ENCODE peak calls at places on chromosomes 11 and 22, in ten cellular contexts. One of them, this sample, is unnamed.

GRCh38 chr11:10454902-10455631 is at the start of gene AMPD3:
- DNase-seq in DND-41: no peak
- DNase-seq in adipocyte: peak
- DNase-seq in MM.1S: no peak
- DNase-seq in bronchial epithelial cell: peak
- DNase-seq in thoracic aorta: no peak
- DNase-seq in lower leg skin: no peak
- DNase-seq in heart right ventricle: no peak
- DNase-seq in trophoblast cell: peak
- DNase-seq in foreskin fibroblast: peak
- DNase-seq in this sample: peak

GRCh38 chr22:31124811-31125465 is 2.2 kb downstream of the INPP5J start:
- DNase-seq in bronchial epithelial cell: no peak
- DNase-seq in MM.1S: no peak
- DNase-seq in lower leg skin: no peak
- DNase-seq in foreskin fibroblast: no peak
- DNase-seq in trophoblast cell: no peak
- DNase-seq in adipocyte: no peak
- DNase-seq in heart right ventricle: no peak
- DNase-seq in DND-41: no peak
- DNase-seq in thoracic aorta: no peak
- DNase-seq in this sample: no peak

GRCh38 chr22:43053176-43053575 is 36.0 kb downstream of the TTLL1 start:
- DNase-seq in lower leg skin: no peak
- DNase-seq in adipocyte: no peak
- DNase-seq in thoracic aorta: no peak
- DNase-seq in bronchial epithelial cell: no peak
- DNase-seq in MM.1S: no peak
- DNase-seq in DND-41: no peak
- DNase-seq in foreskin fibroblast: no peak
- DNase-seq in trophoblast cell: no peak
- DNase-seq in heart right ventricle: no peak
- DNase-seq in this sample: no peak

GRCh38 chr11:115745041-115745440 is 240.8 kb upstream of the CADM1 start:
- DNase-seq in lower leg skin: no peak
- DNase-seq in thoracic aorta: no peak
- DNase-seq in bronchial epithelial cell: no peak
- DNase-seq in DND-41: no peak
- DNase-seq in adipocyte: no peak
- DNase-seq in trophoblast cell: no peak
- DNase-seq in foreskin fibroblast: no peak
- DNase-seq in MM.1S: no peak
- DNase-seq in heart right ventricle: no peak
- DNase-seq in this sample: no peak

GRCh38 chr11:58268142-58268541 is at the start of gene OR10W1:
- DNase-seq in lower leg skin: no peak
- DNase-seq in trophoblast cell: no peak
- DNase-seq in bronchial epithelial cell: no peak
- DNase-seq in DND-41: no peak
- DNase-seq in foreskin fibroblast: no peak
- DNase-seq in MM.1S: no peak
- DNase-seq in thoracic aorta: no peak
- DNase-seq in heart right ventricle: no peak
- DNase-seq in adipocyte: no peak
- DNase-seq in this sample: no peak

GRCh38 chr11:132050577-132051180 is 680.3 kb downstream of the NTM start:
- DNase-seq in trophoblast cell: no peak
- DNase-seq in bronchial epithelial cell: no peak
- DNase-seq in MM.1S: no peak
- DNase-seq in adipocyte: peak
- DNase-seq in heart right ventricle: no peak
- DNase-seq in foreskin fibroblast: peak
- DNase-seq in thoracic aorta: no peak
- DNase-seq in lower leg skin: no peak
- DNase-seq in DND-41: no peak
- DNase-seq in this sample: no peak

GRCh38 chr11:35875466-35875865 is 68.4 kb upstream of the LDLRAD3 start:
- DNase-seq in thoracic aorta: no peak
- DNase-seq in heart right ventricle: no peak
- DNase-seq in bronchial epithelial cell: no peak
- DNase-seq in foreskin fibroblast: peak
- DNase-seq in MM.1S: no peak
- DNase-seq in DND-41: no peak
- DNase-seq in lower leg skin: no peak
- DNase-seq in trophoblast cell: no peak
- DNase-seq in adipocyte: no peak
- DNase-seq in this sample: no peak

GRCh38 chr11:123174196-123175183 is 20.6 kb downstream of the CLMP start:
- DNase-seq in trophoblast cell: peak
- DNase-seq in DND-41: no peak
- DNase-seq in foreskin fibroblast: peak
- DNase-seq in adipocyte: peak
- DNase-seq in bronchial epithelial cell: peak
- DNase-seq in lower leg skin: peak
- DNase-seq in heart right ventricle: no peak
- DNase-seq in MM.1S: no peak
- DNase-seq in thoracic aorta: no peak
- DNase-seq in this sample: peak

DNA sequence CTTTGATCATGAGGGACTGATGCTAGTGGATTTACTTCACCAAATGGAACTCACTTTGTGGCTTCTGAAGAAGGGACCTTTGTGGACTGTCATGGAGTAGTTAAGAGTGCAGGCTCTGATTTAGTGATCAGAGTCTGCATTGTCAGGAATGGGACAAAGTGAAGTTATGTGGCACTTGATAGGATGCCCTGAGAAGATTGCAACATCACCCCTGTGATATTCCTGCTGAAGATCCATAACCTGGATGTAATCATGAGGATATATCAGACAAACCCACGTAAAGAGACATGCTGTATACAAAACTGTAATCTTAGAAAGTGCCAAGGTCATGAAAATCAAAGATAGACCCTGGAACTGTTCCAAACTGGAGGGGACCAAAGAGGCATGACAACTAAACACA is 1.6 kb upstream of the TFIP11 start:
- DNase-seq in lower leg skin: no peak
- DNase-seq in heart right ventricle: no peak
- DNase-seq in adipocyte: no peak
- DNase-seq in bronchial epithelial cell: no peak
- DNase-seq in foreskin fibroblast: peak
- DNase-seq in trophoblast cell: no peak
- DNase-seq in DND-41: no peak
- DNase-seq in MM.1S: no peak
- DNase-seq in thoracic aorta: no peak
- DNase-seq in this sample: no peak
- H3K4me3 ChIP-seq in lower leg skin: no peak
- H3K4me3 ChIP-seq in heart right ventricle: no peak
- H3K4me3 ChIP-seq in adipocyte: no peak
- H3K4me3 ChIP-seq in bronchial epithelial cell: no peak
- H3K4me3 ChIP-seq in foreskin fibroblast: peak
- H3K4me3 ChIP-seq in trophoblast cell: no peak
- H3K4me3 ChIP-seq in DND-41: peak
- H3K4me3 ChIP-seq in MM.1S: no peak
- H3K4me3 ChIP-seq in thoracic aorta: no peak
- H3K4me3 ChIP-seq in this sample: no peak

DNA sequence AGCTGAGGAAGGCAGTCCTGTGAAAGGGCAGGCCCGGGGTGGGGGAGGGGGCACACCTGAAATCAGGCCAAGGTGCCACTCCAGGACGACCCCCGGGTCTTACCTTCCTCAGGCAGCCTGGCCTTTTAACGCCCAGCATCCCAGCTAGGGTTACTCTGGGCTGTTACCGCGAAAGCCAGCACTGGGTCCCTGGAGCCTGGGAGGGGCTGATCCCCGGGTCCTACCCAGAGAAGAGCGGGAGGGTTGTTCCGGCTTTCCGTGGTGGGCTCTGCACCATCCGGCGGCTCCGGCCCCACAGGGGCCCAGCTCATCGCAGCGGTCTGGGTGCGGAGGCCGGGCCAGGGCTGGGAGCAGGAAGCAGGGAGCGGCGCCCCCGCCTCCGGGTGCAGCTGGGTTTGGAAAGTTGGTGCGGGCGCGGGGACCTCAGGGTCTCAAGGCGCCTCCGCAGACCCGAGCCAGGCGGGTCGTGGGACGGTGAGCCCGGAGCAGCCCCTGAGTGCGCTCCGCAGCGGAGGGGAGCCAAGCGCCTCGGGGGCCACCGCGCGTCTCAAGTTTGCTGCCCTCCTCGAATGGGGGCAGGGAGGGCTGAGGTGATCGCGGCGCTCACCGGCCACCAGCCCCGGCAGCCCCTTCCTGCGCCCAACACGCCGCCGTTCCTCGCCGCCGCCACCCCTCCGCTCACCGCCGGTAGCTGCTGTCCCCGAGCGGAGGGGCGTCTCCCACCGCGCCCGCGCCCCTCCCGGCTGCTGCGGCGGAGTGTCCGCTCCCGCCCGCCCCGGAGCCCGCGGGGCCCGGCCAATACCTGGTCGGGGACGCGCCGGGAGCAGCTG is 831 bp downstream of the CHST1 start:
- DNase-seq in trophoblast cell: no peak
- DNase-seq in foreskin fibroblast: peak
- DNase-seq in thoracic aorta: no peak
- DNase-seq in adipocyte: peak
- DNase-seq in DND-41: peak
- DNase-seq in lower leg skin: no peak
- DNase-seq in bronchial epithelial cell: no peak
- DNase-seq in heart right ventricle: no peak
- DNase-seq in MM.1S: no peak
- DNase-seq in this sample: no peak
- H3K4me3 ChIP-seq in trophoblast cell: peak
- H3K4me3 ChIP-seq in foreskin fibroblast: peak
- H3K4me3 ChIP-seq in thoracic aorta: peak
- H3K4me3 ChIP-seq in adipocyte: peak
- H3K4me3 ChIP-seq in DND-41: peak
- H3K4me3 ChIP-seq in lower leg skin: peak
- H3K4me3 ChIP-seq in bronchial epithelial cell: peak
- H3K4me3 ChIP-seq in heart right ventricle: peak
- H3K4me3 ChIP-seq in MM.1S: peak
- H3K4me3 ChIP-seq in this sample: peak

GRCh38 chr11:47258317-47258902 is 614 bp downstream of the NR1H3 start:
- DNase-seq in adipocyte: no peak
- DNase-seq in trophoblast cell: no peak
- DNase-seq in foreskin fibroblast: no peak
- DNase-seq in MM.1S: no peak
- DNase-seq in DND-41: no peak
- DNase-seq in thoracic aorta: no peak
- DNase-seq in bronchial epithelial cell: no peak
- DNase-seq in lower leg skin: no peak
- DNase-seq in heart right ventricle: no peak
- DNase-seq in this sample: no peak

GRCh38 chr11:47257518-47258316 is at the start of gene NR1H3:
- DNase-seq in adipocyte: peak
- DNase-seq in heart right ventricle: peak
- DNase-seq in bronchial epithelial cell: no peak
- DNase-seq in trophoblast cell: peak
- DNase-seq in lower leg skin: peak
- DNase-seq in foreskin fibroblast: peak
- DNase-seq in MM.1S: no peak
- DNase-seq in DND-41: no peak
- DNase-seq in thoracic aorta: no peak
- DNase-seq in this sample: peak

GRCh38 chr11:47261291-47261800 is 3.5 kb downstream of the NR1H3 start:
- DNase-seq in MM.1S: no peak
- DNase-seq in heart right ventricle: no peak
- DNase-seq in adipocyte: no peak
- DNase-seq in bronchial epithelial cell: no peak
- DNase-seq in DND-41: no peak
- DNase-seq in trophoblast cell: no peak
- DNase-seq in lower leg skin: no peak
- DNase-seq in foreskin fibroblast: no peak
- DNase-seq in thoracic aorta: no peak
- DNase-seq in this sample: no peak

GRCh38 chr11:47260366-47260765 is 2.6 kb downstream of the NR1H3 start:
- DNase-seq in trophoblast cell: no peak
- DNase-seq in lower leg skin: no peak
- DNase-seq in DND-41: no peak
- DNase-seq in adipocyte: no peak
- DNase-seq in thoracic aorta: no peak
- DNase-seq in bronchial epithelial cell: no peak
- DNase-seq in foreskin fibroblast: peak
- DNase-seq in heart right ventricle: no peak
- DNase-seq in MM.1S: no peak
- DNase-seq in this sample: no peak

DNA sequence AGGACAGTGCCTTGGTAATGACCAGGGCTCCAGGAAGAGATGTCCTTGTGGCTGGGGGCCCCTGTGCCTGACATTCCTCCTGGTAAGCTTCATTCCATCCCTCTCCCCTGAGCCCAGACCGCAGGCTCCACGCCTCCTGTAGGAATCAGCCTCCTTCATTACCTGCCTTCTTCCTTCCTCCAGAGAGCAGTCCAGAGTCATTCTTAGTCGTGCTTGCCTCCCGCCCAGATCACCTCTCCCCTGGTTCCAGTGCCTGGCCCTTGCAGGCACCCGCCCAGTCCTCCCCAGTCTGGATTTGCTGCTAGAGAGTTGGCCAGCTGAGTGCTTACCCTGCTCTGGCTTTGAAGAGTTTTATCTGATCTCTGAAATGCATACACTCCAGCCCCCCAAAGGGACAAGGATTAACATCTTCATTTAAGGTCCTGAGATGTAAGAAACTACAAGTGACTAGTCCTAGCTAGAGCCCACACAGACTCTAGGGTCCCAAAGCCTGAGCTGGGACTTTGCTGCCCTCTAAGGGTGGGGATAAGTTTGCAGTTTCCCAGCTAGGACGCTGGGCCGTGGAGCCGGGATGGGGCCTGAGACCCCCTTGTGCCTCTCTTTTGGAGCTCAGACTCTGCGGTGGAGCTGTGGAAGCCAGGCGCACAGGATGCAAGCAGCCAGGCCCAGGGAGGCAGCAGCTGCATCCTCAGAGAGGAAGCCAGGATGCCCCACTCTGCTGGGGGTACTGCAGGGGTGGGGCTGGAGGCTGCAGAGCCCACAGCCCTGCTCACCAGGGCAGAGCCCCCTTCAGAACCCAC is 1.6 kb downstream of the NR1H3 start:
- DNase-seq in DND-41: peak
- DNase-seq in heart right ventricle: peak
- DNase-seq in MM.1S: peak
- DNase-seq in lower leg skin: no peak
- DNase-seq in foreskin fibroblast: peak
- DNase-seq in trophoblast cell: peak
- DNase-seq in adipocyte: peak
- DNase-seq in thoracic aorta: no peak
- DNase-seq in bronchial epithelial cell: no peak
- DNase-seq in this sample: peak
- H3K4me3 ChIP-seq in DND-41: no peak
- H3K4me3 ChIP-seq in heart right ventricle: no peak
- H3K4me3 ChIP-seq in MM.1S: no peak
- H3K4me3 ChIP-seq in lower leg skin: no peak
- H3K4me3 ChIP-seq in foreskin fibroblast: no peak
- H3K4me3 ChIP-seq in trophoblast cell: no peak
- H3K4me3 ChIP-seq in adipocyte: peak
- H3K4me3 ChIP-seq in thoracic aorta: no peak
- H3K4me3 ChIP-seq in bronchial epithelial cell: no peak
- H3K4me3 ChIP-seq in this sample: no peak

DNA sequence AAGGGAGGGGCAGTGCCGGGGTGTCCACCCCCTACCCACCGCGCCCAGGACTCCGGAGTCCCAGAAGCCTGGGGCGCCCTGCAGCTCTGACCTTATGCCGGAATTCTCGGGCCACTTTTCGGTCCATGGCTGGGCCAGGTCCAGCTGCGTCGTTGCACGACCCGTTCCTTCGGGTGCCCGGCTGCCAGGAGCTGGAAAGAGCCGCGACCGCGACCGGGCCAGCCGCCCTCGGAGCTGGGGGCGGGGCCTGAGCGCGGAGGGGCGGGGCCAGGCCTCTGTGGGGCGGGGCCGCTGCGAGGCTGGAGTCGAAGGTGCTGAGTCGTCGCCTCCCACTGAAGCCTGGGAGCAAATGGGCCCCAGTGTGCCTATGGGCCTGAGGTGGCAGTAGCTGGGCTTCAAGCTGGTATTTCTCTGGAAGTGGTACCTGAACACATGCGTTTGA is at the start of gene USH1C:
- DNase-seq in trophoblast cell: no peak
- DNase-seq in foreskin fibroblast: peak
- DNase-seq in adipocyte: no peak
- DNase-seq in bronchial epithelial cell: no peak
- DNase-seq in DND-41: no peak
- DNase-seq in heart right ventricle: no peak
- DNase-seq in MM.1S: no peak
- DNase-seq in thoracic aorta: no peak
- DNase-seq in lower leg skin: no peak
- DNase-seq in this sample: no peak
- H3K4me3 ChIP-seq in trophoblast cell: no peak
- H3K4me3 ChIP-seq in foreskin fibroblast: no peak
- H3K4me3 ChIP-seq in adipocyte: no peak
- H3K4me3 ChIP-seq in bronchial epithelial cell: no peak
- H3K4me3 ChIP-seq in DND-41: no peak
- H3K4me3 ChIP-seq in heart right ventricle: no peak
- H3K4me3 ChIP-seq in MM.1S: no peak
- H3K4me3 ChIP-seq in thoracic aorta: peak
- H3K4me3 ChIP-seq in lower leg skin: no peak
- H3K4me3 ChIP-seq in this sample: no peak